ENCODE peak calls at places on chromosomes 5 and 9, in six cellular contexts. X is heart right ventricle, A is HAP-1, G is psoas muscle, U is GM23248, M is GM23338. P is an unnamed sample. For H3K36me3, the result is how much of the 10 kb centered on the place peaks cover.

GRCh38 chr5:1540831-1541661 is 17.3 kb upstream of the LPCAT1 start:
- DNase-seq in X (no peak), A (peak), G (no peak), U (no peak), M (no peak), P (no peak)

GRCh38 chr9:128007566-128008138 is 26.9 kb upstream of the EEIG1 start:
- DNase-seq in X (no peak), A (no peak), G (peak), U (peak), M (no peak), P (peak)

GRCh38 chr5:160197341-160198147 is 31.8 kb upstream of the FABP6 start:
- DNase-seq in X (peak), A (no peak), G (no peak), U (no peak), M (peak), P (no peak)

GRCh38 chr5:33423018-33423630 is 17.6 kb upstream of the TARS1 start:
- DNase-seq in X (no peak), A (no peak), G (no peak), U (peak), M (peak), P (no peak)

GRCh38 chr5:176628406-176629228 is 1.7 kb downstream of the SNCB start:
- DNase-seq in X (no peak), A (no peak), G (no peak), U (no peak), M (no peak), P (no peak)

GRCh38 chr5:91486638-91487037 is 103.5 kb upstream of the ARRDC3 start:
- DNase-seq in X (no peak), A (no peak), G (no peak), U (peak), M (no peak), P (no peak)

GRCh38 chr5:153659337-153659736 is 168.9 kb downstream of the GRIA1 start:
- DNase-seq in X (no peak), A (no peak), G (no peak), U (peak), M (no peak), P (peak)

GRCh38 chr9:107422189-107422802 is 67.3 kb downstream of the KLF4 start:
- DNase-seq in X (peak), A (peak), G (peak), U (peak), M (peak), P (peak)

GRCh38 chr5:43019615-43020293 is 20.4 kb downstream of the ANXA2R start:
- DNase-seq in X (peak), A (peak), G (peak), U (peak), M (peak), P (peak)

GRCh38 chr9:86747711-86748110 is 199.6 kb downstream of the GAS1 start:
- DNase-seq in X (no peak), A (no peak), G (no peak), U (no peak), M (no peak), P (no peak)

GRCh38 chr9:15155826-15156225 is 151.2 kb downstream of the TTC39B start:
- DNase-seq in X (no peak), A (no peak), G (no peak), U (peak), M (no peak), P (peak)

GRCh38 chr5:60018091-60018490 is 124.6 kb upstream of the PDE4D start:
- DNase-seq in X (no peak), A (no peak), G (no peak), U (no peak), M (no peak), P (no peak)

GRCh38 chr9:89247431-89248370 is 63.3 kb upstream of the CKS2 start:
- DNase-seq in X (no peak), A (no peak), G (no peak), U (no peak), M (peak), P (no peak)

GRCh38 chr5:169001392-169001791 is 299.5 kb downstream of the SLIT3 start:
- DNase-seq in X (no peak), A (no peak), G (no peak), U (no peak), M (no peak), P (no peak)

GRCh38 chr5:54176066-54176835 is 134.1 kb downstream of the ARL15 start:
- DNase-seq in X (no peak), A (peak), G (no peak), U (no peak), M (no peak), P (no peak)

GRCh38 chr9:126062158-126062929 is 264.3 kb upstream of the MVB12B start:
- DNase-seq in X (no peak), A (no peak), G (no peak), U (no peak), M (no peak), P (no peak)

GRCh38 chr5:169181785-169182184 is 119.2 kb downstream of the SLIT3 start:
- DNase-seq in X (no peak), A (no peak), G (no peak), U (peak), M (no peak), P (peak)

GRCh38 chr5:4192111-4192510 is 596.5 kb downstream of the IRX1 start:
- DNase-seq in X (no peak), A (no peak), G (no peak), U (no peak), M (no peak), P (no peak)

GRCh38 chr9:98074119-98074990 is 17.8 kb downstream of the NANS start:
- DNase-seq in X (peak), A (peak), G (peak), U (peak), M (peak), P (peak)

GRCh38 chr5:6490693-6491092 is 42.0 kb downstream of the UBE2QL1 start:
- DNase-seq in X (no peak), A (no peak), G (no peak), U (no peak), M (no peak), P (no peak)

GRCh38 chr5:61362796-61363364 is 30.8 kb downstream of the ZSWIM6 start:
- DNase-seq in X (no peak), A (peak), G (no peak), U (peak), M (peak), P (no peak)

GRCh38 chr5:87195104-87195581 is 72.5 kb upstream of the RASA1 start:
- DNase-seq in X (no peak), A (no peak), G (no peak), U (peak), M (no peak), P (peak)

GRCh38 chr9:105401651-105402050 is 46.2 kb upstream of the FSD1L start:
- DNase-seq in X (no peak), A (no peak), G (no peak), U (peak), M (peak), P (no peak)

GRCh38 chr5:32504923-32505596 is 60.5 kb upstream of the ZFR start:
- DNase-seq in X (peak), A (peak), G (peak), U (peak), M (peak), P (peak)

GRCh38 chr5:153350192-153350883 is 140.1 kb upstream of the GRIA1 start:
- DNase-seq in X (no peak), A (no peak), G (no peak), U (no peak), M (peak), P (no peak)

GRCh38 chr5:80216753-80217596 is 38.9 kb downstream of the SERINC5 start:
- DNase-seq in X (peak), A (no peak), G (peak), U (peak), M (no peak), P (peak)

GRCh38 chr5:176700239-176700847 is 53.1 kb downstream of the TSPAN17 start:
- DNase-seq in X (no peak), A (peak), G (no peak), U (no peak), M (peak), P (peak)

GRCh38 chr5:155451106-155451505 is 437.6 kb downstream of the KIF4B start:
- DNase-seq in X (no peak), A (no peak), G (no peak), U (no peak), M (no peak), P (no peak)

GRCh38 chr5:3596261-3596825 is 711 bp downstream of the IRX1 start:
- DNase-seq in X (no peak), A (no peak), G (no peak), U (peak), M (peak), P (peak)

GRCh38 chr5:10233505-10233904 is 16.2 kb downstream of the ATPSCKMT start:
- DNase-seq in X (no peak), A (peak), G (no peak), U (peak), M (peak), P (peak)

GRCh38 chr5:175672976-175673648 is 15.2 kb downstream of the HRH2 start:
- DNase-seq in X (no peak), A (no peak), G (no peak), U (no peak), M (no peak), P (no peak)

GRCh38 chr5:175842947-175843793 is 28.2 kb upstream of the CPLX2 start:
- DNase-seq in X (no peak), A (no peak), G (peak), U (peak), M (no peak), P (peak)

GRCh38 chr5:124923131-124923530 is 176.7 kb upstream of the ZNF608 start:
- DNase-seq in X (no peak), A (peak), G (no peak), U (peak), M (no peak), P (no peak)

GRCh38 chr5:153546566-153546965 is 56.1 kb downstream of the GRIA1 start:
- DNase-seq in X (no peak), A (no peak), G (no peak), U (peak), M (no peak), P (no peak)

GRCh38 chr9:36018755-36019720 is 17.7 kb upstream of the RECK start:
- DNase-seq in X (no peak), A (no peak), G (no peak), U (no peak), M (no peak), P (no peak)

GRCh38 chr5:28374492-28374934 is 1336.1 kb upstream of the CDH9 start:
- DNase-seq in X (no peak), A (peak), G (no peak), U (no peak), M (no peak), P (peak)

GRCh38 chr5:172868436-172868923 is 34.4 kb downstream of the ERGIC1 start:
- DNase-seq in X (no peak), A (no peak), G (no peak), U (peak), M (no peak), P (peak)

DNA sequence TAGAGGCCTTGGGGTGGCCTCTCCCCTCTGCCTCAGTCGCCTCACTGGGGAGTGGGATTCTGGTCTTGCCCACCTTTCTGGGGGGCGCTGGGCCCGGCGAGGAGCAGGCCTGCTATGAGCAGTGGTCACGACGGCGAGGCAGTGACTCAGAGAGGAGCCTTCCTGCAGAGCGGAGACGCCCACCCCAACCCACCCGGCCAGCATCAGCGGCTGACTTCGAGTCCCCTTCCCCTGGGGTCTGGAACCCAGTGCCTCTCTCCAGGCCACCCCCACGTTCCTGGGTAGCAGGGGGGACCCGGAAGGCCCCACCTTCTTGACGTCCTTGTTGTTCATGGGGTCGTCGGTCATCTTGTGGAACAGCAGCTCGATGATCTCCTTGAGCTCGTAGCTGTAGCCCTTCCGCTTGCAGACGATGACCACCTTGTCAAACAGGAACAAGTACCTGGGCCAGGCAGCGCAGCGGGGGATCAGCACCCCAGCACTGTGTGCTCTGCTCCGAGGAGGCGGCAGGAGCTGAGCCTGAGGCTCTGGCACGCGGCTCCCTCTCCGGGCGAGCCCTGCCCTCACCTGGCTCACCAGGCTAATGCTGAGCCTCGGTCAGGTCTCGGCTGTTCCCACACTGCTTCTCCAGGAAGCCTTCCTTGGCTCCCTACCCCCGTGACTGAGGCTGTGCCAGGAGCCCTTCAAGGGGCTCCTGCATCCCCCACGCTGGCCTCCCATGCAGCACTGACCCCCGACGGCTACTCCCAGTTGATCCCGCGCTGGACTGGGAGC is 50.1 kb upstream of the SARDH start:
- DNase-seq in X (no peak), A (no peak), G (no peak), U (no peak), M (no peak), P (no peak)
- H3K4me3 ChIP-seq in X (no peak), A (no peak), G (no peak), U (no peak), M (no peak), P (no peak)

GRCh38 chr5:88262116-88262515 is 6.5 kb downstream of the TMEM161B start:
- DNase-seq in X (no peak), A (no peak), G (no peak), U (peak), M (no peak), P (no peak)
- H3K36me3 ChIP-seq in X (under half), A (under half), G (under half), U (under half), M (under half), P (under half)

GRCh38 chr5:142432961-142433360 is 108.1 kb upstream of the SPRY4 start:
- DNase-seq in X (no peak), A (no peak), G (no peak), U (no peak), M (no peak), P (no peak)
- H3K4me3 ChIP-seq in X (no peak), A (no peak), G (no peak), U (no peak), M (no peak), P (no peak)

GRCh38 chr9:5767968-5768932 is 64.7 kb downstream of the ERMP1 start:
- DNase-seq in X (no peak), A (no peak), G (no peak), U (peak), M (no peak), P (no peak)
- H3K36me3 ChIP-seq in X (half or more), A (under half), G (under half), U (half or more), M (under half), P (under half)

DNA sequence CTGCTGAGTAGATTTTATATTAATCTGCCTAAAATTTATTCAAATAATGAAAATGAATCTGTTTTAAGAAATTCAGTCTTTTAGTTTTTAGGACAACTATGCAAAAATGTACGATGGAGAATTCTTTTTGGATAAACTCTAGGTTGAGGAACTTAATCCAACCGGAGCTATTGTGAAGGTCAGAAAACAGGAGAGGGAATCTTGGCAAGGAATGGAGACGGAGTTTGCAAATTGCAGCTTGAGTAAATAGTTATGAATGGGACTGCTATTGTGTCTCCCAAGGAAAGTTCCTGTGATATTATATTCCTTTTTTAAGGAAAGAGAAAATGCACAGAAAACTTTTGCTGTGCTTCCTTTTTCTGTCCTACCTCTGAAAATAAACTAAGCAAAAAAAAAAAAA is 67.9 kb downstream of the IQGAP2 start:
- DNase-seq in X (no peak), A (no peak), G (no peak), U (no peak), M (no peak), P (no peak)
- H3K4me3 ChIP-seq in X (no peak), A (no peak), G (no peak), U (no peak), M (no peak), P (no peak)

DNA sequence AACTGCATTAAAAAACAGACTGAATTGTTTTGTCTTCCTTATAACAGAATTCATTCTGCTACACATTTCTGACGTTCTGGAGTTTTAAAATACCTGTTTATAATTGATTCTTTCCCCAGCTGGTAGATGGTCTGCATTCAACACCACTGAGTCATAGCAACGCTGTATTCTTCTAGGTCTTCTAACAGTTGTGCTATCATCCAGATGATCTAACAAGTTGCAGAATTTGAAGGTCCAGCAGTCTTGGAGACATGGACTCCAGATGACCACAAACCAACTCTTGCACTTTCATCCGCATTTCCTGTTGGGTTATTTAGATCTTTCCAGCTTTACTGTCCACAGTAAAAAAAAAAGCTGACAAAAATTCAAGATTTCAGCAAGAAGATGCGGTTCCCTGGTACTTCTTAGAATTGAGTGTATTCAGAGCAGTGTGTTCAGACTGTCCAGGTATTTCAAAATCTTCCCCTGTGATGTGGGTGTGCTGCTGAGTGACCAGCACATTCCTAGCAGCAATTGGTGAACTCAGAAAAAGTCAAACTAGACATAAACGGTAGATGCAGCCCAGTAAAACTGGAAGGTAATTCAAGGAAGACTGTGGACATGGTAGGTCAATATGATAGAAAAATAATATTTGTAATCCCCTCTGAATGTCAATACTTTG is 50.2 kb downstream of the CSNK1A1 start:
- DNase-seq in X (no peak), A (no peak), G (no peak), U (peak), M (no peak), P (no peak)
- H3K36me3 ChIP-seq in X (half or more), A (half or more), G (under half), U (half or more), M (under half), P (half or more)

GRCh38 chr5:56561-57290 is 35.2 kb upstream of the PLEKHG4B start:
- DNase-seq in X (no peak), A (peak), G (no peak), U (peak), M (peak), P (no peak)

GRCh38 chr5:53381-54174 is 38.4 kb upstream of the PLEKHG4B start:
- DNase-seq in X (no peak), A (peak), G (no peak), U (peak), M (peak), P (peak)

GRCh38 chr5:54876-55569 is 36.9 kb upstream of the PLEKHG4B start:
- DNase-seq in X (no peak), A (no peak), G (no peak), U (no peak), M (no peak), P (peak)

GRCh38 chr5:51500-51823 is 40.5 kb upstream of the PLEKHG4B start:
- DNase-seq in X (no peak), A (no peak), G (no peak), U (no peak), M (no peak), P (no peak)

GRCh38 chr5:54175-54730 is 37.7 kb upstream of the PLEKHG4B start:
- DNase-seq in X (no peak), A (no peak), G (no peak), U (no peak), M (no peak), P (no peak)
- H3K4me3 ChIP-seq in X (peak), A (peak), G (peak), U (no peak), M (peak), P (peak)

GRCh38 chr9:33466565-33467495 is 6.9 kb downstream of the NOL6 start:
- DNase-seq in X (peak), A (peak), G (peak), U (peak), M (peak), P (peak)

GRCh38 chr9:33463151-33463550 is 10.6 kb downstream of the NOL6 start:
- DNase-seq in X (no peak), A (no peak), G (no peak), U (no peak), M (no peak), P (no peak)

GRCh38 chr9:33465596-33466564 is 7.8 kb downstream of the NOL6 start:
- DNase-seq in X (no peak), A (no peak), G (no peak), U (no peak), M (no peak), P (no peak)

GRCh38 chr9:33464045-33464636 is 9.6 kb downstream of the NOL6 start:
- DNase-seq in X (no peak), A (no peak), G (no peak), U (no peak), M (no peak), P (no peak)

DNA sequence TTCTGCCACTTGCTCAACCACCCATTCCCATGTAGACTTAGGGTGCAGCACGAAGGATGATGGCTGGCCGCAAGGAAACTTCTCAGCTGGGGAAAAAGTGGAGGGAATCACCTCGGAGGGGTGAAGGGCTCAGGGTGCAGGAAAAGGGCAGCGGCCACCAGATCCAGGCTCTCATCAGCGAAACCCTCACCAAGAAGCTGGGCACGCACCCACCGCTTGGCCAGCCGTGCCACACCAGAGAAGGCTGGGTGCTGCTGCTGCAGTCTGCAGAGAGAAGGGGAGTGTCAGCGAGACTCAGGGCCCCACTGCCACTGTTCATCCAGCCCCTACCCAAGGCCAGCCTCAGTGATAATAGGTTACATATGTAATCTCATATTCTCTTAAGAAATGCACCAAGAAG is 8.6 kb downstream of the NOL6 start:
- DNase-seq in X (no peak), A (no peak), G (no peak), U (no peak), M (no peak), P (no peak)
- H3K36me3 ChIP-seq in X (half or more), A (half or more), G (under half), U (under half), M (under half), P (under half)

GRCh38 chr5:14034991-14035390 is 90.5 kb upstream of the DNAH5 start:
- DNase-seq in X (no peak), A (no peak), G (no peak), U (peak), M (no peak), P (no peak)

GRCh38 chr5:14038341-14038959 is 94.0 kb upstream of the DNAH5 start:
- DNase-seq in X (no peak), A (no peak), G (no peak), U (peak), M (no peak), P (peak)

GRCh38 chr5:14035859-14036440 is 91.5 kb upstream of the DNAH5 start:
- DNase-seq in X (no peak), A (peak), G (no peak), U (peak), M (peak), P (peak)

GRCh38 chr5:14036947-14037346 is 92.5 kb upstream of the DNAH5 start:
- DNase-seq in X (no peak), A (no peak), G (no peak), U (peak), M (peak), P (no peak)

GRCh38 chr5:14036514-14036913 is 92.0 kb upstream of the DNAH5 start:
- DNase-seq in X (no peak), A (no peak), G (no peak), U (peak), M (peak), P (peak)
- H3K4me3 ChIP-seq in X (no peak), A (no peak), G (peak), U (peak), M (peak), P (no peak)

P was measured in MG63.